ENCODE peak calls at places on chromosomes 6 and 20, in nine cellular contexts. One of them, this sample, is unnamed.

GRCh38 chr20:53623454-53624206 is 30.0 kb upstream of the ZNF217 start:
- DNase-seq in esophagus squamous epithelium: no peak
- DNase-seq in foreskin fibroblast: peak
- DNase-seq in HTR-8/SVneo: peak
- DNase-seq in activated CD8-positive, alpha-beta memory T cell treated with anti-CD3 and anti-CD28 coated beads, Interleukin-2, amount 50 U/mL, for 48 hours: no peak
- DNase-seq in brain microvascular endothelial cell: peak
- DNase-seq in posterior cingulate gyrus: no peak
- DNase-seq in astrocyte of the spinal cord: peak
- DNase-seq in heart right ventricle: peak
- DNase-seq in this sample: peak

GRCh38 chr20:31497838-31498540 is 16.3 kb upstream of the HM13 start:
- DNase-seq in brain microvascular endothelial cell: peak
- DNase-seq in activated CD8-positive, alpha-beta memory T cell treated with anti-CD3 and anti-CD28 coated beads, Interleukin-2, amount 50 U/mL, for 48 hours: no peak
- DNase-seq in HTR-8/SVneo: no peak
- DNase-seq in astrocyte of the spinal cord: no peak
- DNase-seq in posterior cingulate gyrus: no peak
- DNase-seq in heart right ventricle: peak
- DNase-seq in esophagus squamous epithelium: no peak
- DNase-seq in foreskin fibroblast: peak
- DNase-seq in this sample: no peak

GRCh38 chr6:148457137-148457842 is 114.7 kb downstream of the SASH1 start:
- DNase-seq in heart right ventricle: no peak
- DNase-seq in astrocyte of the spinal cord: peak
- DNase-seq in esophagus squamous epithelium: no peak
- DNase-seq in HTR-8/SVneo: no peak
- DNase-seq in activated CD8-positive, alpha-beta memory T cell treated with anti-CD3 and anti-CD28 coated beads, Interleukin-2, amount 50 U/mL, for 48 hours: no peak
- DNase-seq in brain microvascular endothelial cell: peak
- DNase-seq in foreskin fibroblast: no peak
- DNase-seq in posterior cingulate gyrus: no peak
- DNase-seq in this sample: peak

GRCh38 chr20:57667924-57668782 is 41.7 kb downstream of the PMEPA1 start:
- DNase-seq in foreskin fibroblast: no peak
- DNase-seq in posterior cingulate gyrus: no peak
- DNase-seq in heart right ventricle: no peak
- DNase-seq in brain microvascular endothelial cell: no peak
- DNase-seq in esophagus squamous epithelium: no peak
- DNase-seq in HTR-8/SVneo: no peak
- DNase-seq in astrocyte of the spinal cord: no peak
- DNase-seq in activated CD8-positive, alpha-beta memory T cell treated with anti-CD3 and anti-CD28 coated beads, Interleukin-2, amount 50 U/mL, for 48 hours: no peak
- DNase-seq in this sample: no peak

GRCh38 chr6:169969372-169970099 is 218.1 kb downstream of the ERMARD start:
- DNase-seq in esophagus squamous epithelium: no peak
- DNase-seq in brain microvascular endothelial cell: no peak
- DNase-seq in HTR-8/SVneo: no peak
- DNase-seq in heart right ventricle: peak
- DNase-seq in foreskin fibroblast: no peak
- DNase-seq in activated CD8-positive, alpha-beta memory T cell treated with anti-CD3 and anti-CD28 coated beads, Interleukin-2, amount 50 U/mL, for 48 hours: peak
- DNase-seq in posterior cingulate gyrus: no peak
- DNase-seq in astrocyte of the spinal cord: no peak
- DNase-seq in this sample: peak

GRCh38 chr6:134005824-134006223 is 46.6 kb downstream of the SLC2A12 start:
- DNase-seq in posterior cingulate gyrus: no peak
- DNase-seq in heart right ventricle: no peak
- DNase-seq in foreskin fibroblast: peak
- DNase-seq in astrocyte of the spinal cord: no peak
- DNase-seq in HTR-8/SVneo: no peak
- DNase-seq in brain microvascular endothelial cell: no peak
- DNase-seq in activated CD8-positive, alpha-beta memory T cell treated with anti-CD3 and anti-CD28 coated beads, Interleukin-2, amount 50 U/mL, for 48 hours: no peak
- DNase-seq in esophagus squamous epithelium: no peak
- DNase-seq in this sample: no peak

GRCh38 chr6:146850238-146850896 is 251.6 kb downstream of the ADGB start:
- DNase-seq in HTR-8/SVneo: peak
- DNase-seq in esophagus squamous epithelium: no peak
- DNase-seq in posterior cingulate gyrus: no peak
- DNase-seq in heart right ventricle: no peak
- DNase-seq in foreskin fibroblast: peak
- DNase-seq in astrocyte of the spinal cord: peak
- DNase-seq in brain microvascular endothelial cell: peak
- DNase-seq in activated CD8-positive, alpha-beta memory T cell treated with anti-CD3 and anti-CD28 coated beads, Interleukin-2, amount 50 U/mL, for 48 hours: no peak
- DNase-seq in this sample: peak

GRCh38 chr20:14948416-14948815 is 611.0 kb upstream of the FLRT3 start:
- DNase-seq in esophagus squamous epithelium: no peak
- DNase-seq in posterior cingulate gyrus: no peak
- DNase-seq in heart right ventricle: no peak
- DNase-seq in foreskin fibroblast: no peak
- DNase-seq in astrocyte of the spinal cord: no peak
- DNase-seq in activated CD8-positive, alpha-beta memory T cell treated with anti-CD3 and anti-CD28 coated beads, Interleukin-2, amount 50 U/mL, for 48 hours: no peak
- DNase-seq in brain microvascular endothelial cell: no peak
- DNase-seq in HTR-8/SVneo: no peak
- DNase-seq in this sample: no peak

GRCh38 chr6:33691456-33692077 is 19.9 kb downstream of the UQCC2 start:
- DNase-seq in astrocyte of the spinal cord: no peak
- DNase-seq in heart right ventricle: no peak
- DNase-seq in foreskin fibroblast: no peak
- DNase-seq in posterior cingulate gyrus: no peak
- DNase-seq in activated CD8-positive, alpha-beta memory T cell treated with anti-CD3 and anti-CD28 coated beads, Interleukin-2, amount 50 U/mL, for 48 hours: no peak
- DNase-seq in HTR-8/SVneo: no peak
- DNase-seq in esophagus squamous epithelium: no peak
- DNase-seq in brain microvascular endothelial cell: no peak
- DNase-seq in this sample: no peak

GRCh38 chr20:58692579-58693225 is at the start of gene NPEPL1:
- DNase-seq in astrocyte of the spinal cord: peak
- DNase-seq in posterior cingulate gyrus: peak
- DNase-seq in foreskin fibroblast: peak
- DNase-seq in heart right ventricle: peak
- DNase-seq in HTR-8/SVneo: peak
- DNase-seq in activated CD8-positive, alpha-beta memory T cell treated with anti-CD3 and anti-CD28 coated beads, Interleukin-2, amount 50 U/mL, for 48 hours: peak
- DNase-seq in brain microvascular endothelial cell: no peak
- DNase-seq in esophagus squamous epithelium: no peak
- DNase-seq in this sample: peak

GRCh38 chr20:5349448-5349847 is 32.7 kb upstream of the PROKR2 start:
- DNase-seq in posterior cingulate gyrus: no peak
- DNase-seq in HTR-8/SVneo: no peak
- DNase-seq in astrocyte of the spinal cord: no peak
- DNase-seq in heart right ventricle: no peak
- DNase-seq in activated CD8-positive, alpha-beta memory T cell treated with anti-CD3 and anti-CD28 coated beads, Interleukin-2, amount 50 U/mL, for 48 hours: no peak
- DNase-seq in foreskin fibroblast: no peak
- DNase-seq in esophagus squamous epithelium: no peak
- DNase-seq in brain microvascular endothelial cell: peak
- DNase-seq in this sample: peak

GRCh38 chr6:89146748-89147715 is 1.2 kb downstream of the PM20D2 start:
- DNase-seq in brain microvascular endothelial cell: no peak
- DNase-seq in posterior cingulate gyrus: no peak
- DNase-seq in foreskin fibroblast: peak
- DNase-seq in HTR-8/SVneo: peak
- DNase-seq in activated CD8-positive, alpha-beta memory T cell treated with anti-CD3 and anti-CD28 coated beads, Interleukin-2, amount 50 U/mL, for 48 hours: no peak
- DNase-seq in heart right ventricle: no peak
- DNase-seq in esophagus squamous epithelium: no peak
- DNase-seq in astrocyte of the spinal cord: peak
- DNase-seq in this sample: peak

This sample was measured in Daoy.